ENCODE peak calls at places on chromosomes 4 and X, in five cellular contexts. Z, A, S, Y and T are unnamed samples.
A peak's percentile ranks its signal among the peaks of the same experiment; 100 is the strongest.

GRCh38 chrX:140821280-140821679 is 111.7 kb downstream of the LINC00632 start:
- DNase-seq in Z (no peak), A (no peak), S (no peak), Y (no peak), T (no peak)

GRCh38 chr4:128809477-128810330 is at the start of gene JADE1:
- DNase-seq in Z (no peak), A (peak; percentile 96), S (peak; percentile 91), Y (peak; percentile 91), T (peak; percentile 87)

GRCh38 chrX:38891641-38892413 is 90.6 kb downstream of the MID1IP1 start:
- DNase-seq in Z (no peak), A (no peak), S (no peak), Y (no peak), T (no peak)

GRCh38 chr4:74632634-74633033 is 161.7 kb downstream of the BTC start:
- DNase-seq in Z (no peak), A (no peak), S (no peak), Y (no peak), T (no peak)

GRCh38 chr4:182770259-182770968 is 146.8 kb downstream of the DCTD start:
- DNase-seq in Z (no peak), A (peak; percentile 69), S (no peak), Y (no peak), T (no peak)

GRCh38 chr4:79141530-79141929 is 184.3 kb downstream of the NAA11 start:
- DNase-seq in Z (no peak), A (no peak), S (no peak), Y (no peak), T (no peak)

GRCh38 chr4:78205601-78206000 is 148.5 kb downstream of the FRAS1 start:
- DNase-seq in Z (no peak), A (no peak), S (no peak), Y (no peak), T (no peak)

GRCh38 chrX:13265549-13266132 is 54.2 kb downstream of the ATXN3L start:
- DNase-seq in Z (no peak), A (no peak), S (no peak), Y (no peak), T (no peak)

GRCh38 chr4:31682796-31683195 is 962.6 kb downstream of the PCDH7 start:
- DNase-seq in Z (no peak), A (no peak), S (no peak), Y (no peak), T (no peak)

GRCh38 chr4:25883565-25883964 is 20.8 kb upstream of the SEL1L3 start:
- DNase-seq in Z (no peak), A (no peak), S (no peak), Y (no peak), T (no peak)

GRCh38 chrX:52271212-52271611 is 86.5 kb downstream of the MAGED4 start:
- DNase-seq in Z (no peak), A (no peak), S (no peak), Y (no peak), T (no peak)

GRCh38 chr4:92234393-92235176 is 69.2 kb upstream of the GRID2 start:
- DNase-seq in Z (no peak), A (no peak), S (no peak), Y (no peak), T (no peak)

GRCh38 chr4:144649646-144650045 is 3.7 kb downstream of the HHIP start:
- DNase-seq in Z (no peak), A (no peak), S (no peak), Y (no peak), T (no peak)

GRCh38 chr4:17884511-17884910 is 73.7 kb downstream of the NCAPG start:
- DNase-seq in Z (no peak), A (no peak), S (no peak), Y (no peak), T (no peak)

GRCh38 chr4:98663226-98664006 is 5.0 kb upstream of the TSPAN5 start:
- DNase-seq in Z (peak; percentile 84), A (no peak), S (no peak), Y (no peak), T (no peak)

GRCh38 chrX:31201503-31201902 is 129.7 kb upstream of the FTHL17 start:
- DNase-seq in Z (no peak), A (no peak), S (no peak), Y (no peak), T (no peak)

GRCh38 chrX:154373340-154374306 is 811 bp downstream of the FLNA start:
- DNase-seq in Z (peak; percentile 5), A (no peak), S (no peak), Y (peak; percentile 79), T (peak; percentile 89)

GRCh38 chr4:161704653-161705052 is 459.1 kb downstream of the FSTL5 start:
- DNase-seq in Z (no peak), A (no peak), S (no peak), Y (no peak), T (no peak)

GRCh38 chr4:55396305-55397023 is 707 bp downstream of the TMEM165 start:
- DNase-seq in Z (no peak), A (peak; percentile 91), S (no peak), Y (peak; percentile 72), T (no peak)

GRCh38 chr4:163448541-163449203 is 24.9 kb downstream of the TKTL2 start:
- DNase-seq in Z (no peak), A (no peak), S (no peak), Y (no peak), T (no peak)

GRCh38 chrX:50333308-50333707 is 128.7 kb downstream of the CCNB3 start:
- DNase-seq in Z (no peak), A (no peak), S (no peak), Y (no peak), T (no peak)

GRCh38 chrX:22392176-22392814 is 119.6 kb downstream of the CBLL2 start:
- DNase-seq in Z (no peak), A (no peak), S (no peak), Y (no peak), T (no peak)

GRCh38 chrX:135707880-135708279 is 5.6 kb upstream of the CT45A1 start:
- DNase-seq in Z (no peak), A (no peak), S (no peak), Y (no peak), T (no peak)

GRCh38 chrX:12981880-12982279 is 7.0 kb downstream of the TMSB4X start:
- DNase-seq in Z (no peak), A (no peak), S (no peak), Y (no peak), T (no peak)

GRCh38 chrX:11259437-11259836 is 33.8 kb upstream of the AMELX start:
- DNase-seq in Z (no peak), A (no peak), S (no peak), Y (no peak), T (no peak)

GRCh38 chr4:112075129-112075753 is 70.0 kb upstream of the FAM241A start:
- DNase-seq in Z (no peak), A (no peak), S (no peak), Y (no peak), T (no peak)

GRCh38 chrX:29662759-29663503 is 552.4 kb upstream of the MAGEB2 start:
- DNase-seq in Z (peak; percentile 7), A (no peak), S (no peak), Y (no peak), T (no peak)

GRCh38 chrX:13339607-13340006 is 19.8 kb upstream of the ATXN3L start:
- DNase-seq in Z (no peak), A (no peak), S (no peak), Y (no peak), T (no peak)

GRCh38 chrX:134206221-134206620 is 30.8 kb upstream of the CCDC160 start:
- DNase-seq in Z (no peak), A (no peak), S (no peak), Y (no peak), T (no peak)

GRCh38 chr4:40710484-40711269 is 39.1 kb upstream of the NSUN7 start:
- DNase-seq in Z (no peak), A (no peak), S (no peak), Y (no peak), T (no peak)

GRCh38 chr4:168440442-168441264 is 39.6 kb downstream of the DDX60L start:
- DNase-seq in Z (peak; percentile 21), A (no peak), S (no peak), Y (no peak), T (no peak)

GRCh38 chr4:44738615-44739014 is 12.3 kb upstream of the GNPDA2 start:
- DNase-seq in Z (no peak), A (no peak), S (no peak), Y (no peak), T (no peak)

GRCh38 chr4:28918871-28919270 is 1801.3 kb upstream of the PCDH7 start:
- DNase-seq in Z (no peak), A (no peak), S (no peak), Y (no peak), T (no peak)

GRCh38 chr4:90198086-90198847 is 71.1 kb downstream of the CCSER1 start:
- DNase-seq in Z (no peak), A (no peak), S (no peak), Y (no peak), T (no peak)

GRCh38 chrX:101408530-101408836 is 461 bp downstream of the HNRNPH2 start:
- DNase-seq in Z (no peak), A (no peak), S (no peak), Y (no peak), T (no peak)
- H3K27ac ChIP-seq in Z (peak overlapping the region; percentile 92), A (peak overlapping the region; percentile 92), S (peak overlapping the region; percentile 94), Y (peak overlapping the region; percentile 99), T (peak overlapping the region; percentile 94)

DNA sequence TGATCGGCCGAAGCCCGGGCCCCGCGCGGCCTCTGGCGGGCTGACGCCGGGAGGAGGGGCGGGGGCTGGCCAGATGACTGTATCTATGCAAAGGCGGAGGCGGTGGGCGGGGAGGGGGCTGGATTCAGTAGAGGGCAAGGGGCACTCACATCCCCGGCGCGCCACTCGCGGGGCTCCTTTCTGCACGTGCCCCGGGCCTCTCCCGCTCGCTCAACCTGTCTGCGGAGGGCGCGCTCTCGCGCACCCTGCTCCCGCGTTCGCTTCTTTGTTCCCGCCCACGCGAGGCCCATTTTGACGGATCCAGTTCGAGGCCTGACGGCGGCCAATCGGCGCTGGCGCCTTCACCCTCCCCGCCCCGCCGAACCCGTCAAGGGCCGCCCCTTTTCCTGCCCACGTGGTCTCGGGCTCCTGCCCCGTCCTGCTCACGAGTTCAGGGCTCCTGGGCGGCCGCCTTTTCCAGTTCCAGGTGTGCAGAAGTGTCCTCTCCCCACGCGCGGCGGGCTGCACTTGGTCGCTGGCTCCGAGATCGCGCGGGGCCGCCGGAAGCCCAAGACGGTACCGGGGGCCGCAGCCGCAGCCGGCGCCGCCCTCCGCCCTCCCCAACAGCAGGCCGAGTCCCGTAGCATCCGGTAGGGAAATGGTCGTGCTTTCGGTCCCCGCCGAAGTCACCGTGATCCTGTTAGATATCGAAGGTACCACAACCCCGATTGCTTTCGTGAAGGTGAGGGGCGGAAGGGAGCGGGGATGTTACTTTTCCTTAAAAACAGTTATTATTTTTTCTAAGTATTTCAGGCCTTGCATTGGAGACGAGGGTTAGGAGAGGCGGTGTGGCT is at the start of the genes ENOPH1 and HNRNPDL:
- DNase-seq in Z (peak; percentile 84), A (peak; percentile 98), S (peak; percentile 98), Y (peak; percentile 98), T (peak; percentile 96)
- TF ChIP-seq POLR2A in Z (peak; percentile 85), A (peak; percentile 54), S (no peak), Y (peak; percentile 44), T (peak; percentile 47)

DNA sequence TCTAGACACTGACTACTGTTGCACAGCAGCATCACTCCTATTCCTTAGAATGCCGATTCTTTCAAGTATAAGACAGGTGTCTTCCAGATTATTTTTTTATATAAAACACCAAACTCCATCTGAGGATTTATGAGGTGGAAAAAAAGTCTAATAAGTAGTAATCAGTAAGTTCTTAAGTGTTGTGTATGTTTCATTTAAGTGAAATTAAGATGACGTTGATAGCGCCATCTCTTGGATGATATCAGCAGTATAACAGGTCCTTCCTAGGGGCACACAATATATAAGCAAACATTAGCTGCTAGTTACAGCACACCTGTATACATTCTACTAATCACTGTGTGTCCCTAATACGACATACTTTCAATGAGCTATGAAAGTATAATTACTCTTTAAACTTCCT is 99.6 kb upstream of the STS start:
- DNase-seq in Z (no peak), A (no peak), S (no peak), Y (no peak), T (no peak)
- TF ChIP-seq CTCF in Z (peak; percentile 16), A (no peak), S (no peak), Y (no peak), T (no peak)

GRCh38 chr4:76234679-76235044 is 16.9 kb upstream of the FAM47E start:
- DNase-seq in Z (no peak), A (no peak), S (no peak), Y (no peak), T (no peak)
- H3K27ac ChIP-seq in Z (no peak overlapping the region), A (no peak overlapping the region), S (peak overlapping the region; percentile 73), Y (no peak overlapping the region), T (peak overlapping the region; percentile 29)